ENCODE peak calls at places on chromosomes 13 and 19, in nine cellular contexts. Y, G, K, Z, D, A, S, V and O are unnamed samples.

GRCh38 chr19:34788074-34788473 is 15.1 kb upstream of the ZNF599 start:
- DNase-seq in D (no peak), V (no peak), Z (no peak), G (no peak), Y (no peak), S (no peak), A (no peak), K (no peak), O (no peak)

GRCh38 chr13:29472317-29472961 is 123.0 kb downstream of the SLC7A1 start:
- DNase-seq in A (peak; percentile 35), G (peak; percentile 16), S (peak; percentile 88), K (no peak), Z (peak; percentile 54), D (peak; percentile 28), V (peak; percentile 57), Y (no peak), O (no peak)

GRCh38 chr13:30927595-30927994 is 4.9 kb upstream of the TEX26 start:
- DNase-seq in G (no peak), K (no peak), S (no peak), A (no peak), D (no peak), Y (no peak), Z (no peak), V (no peak), O (no peak)

GRCh38 chr13:32790731-32791130 is 204.5 kb downstream of the PDS5B start:
- DNase-seq in K (no peak), Z (no peak), A (peak; percentile 15), G (no peak), V (no peak), Y (no peak), D (no peak), S (peak; percentile 58), O (no peak)

GRCh38 chr13:112457485-112457884 is 81.3 kb downstream of the SPACA7 start:
- DNase-seq in Y (no peak), V (no peak), S (no peak), Z (no peak), K (peak; percentile 35), A (no peak), D (no peak), G (no peak), O (no peak)

GRCh38 chr13:74669149-74669548 is 534.9 kb upstream of the KLF12 start:
- DNase-seq in Y (no peak), G (no peak), S (no peak), Z (no peak), D (no peak), V (no peak), A (no peak), K (no peak), O (no peak)

GRCh38 chr13:96851856-96852255 is 142.4 kb downstream of the OXGR1 start:
- DNase-seq in A (no peak), V (no peak), S (no peak), K (no peak), G (no peak), Y (no peak), D (no peak), Z (no peak), O (no peak)

GRCh38 chr13:94331281-94331680 is 148.2 kb downstream of the DCT start:
- DNase-seq in A (peak; percentile 84), D (no peak), K (no peak), G (no peak), Z (no peak), V (no peak), S (no peak), Y (no peak), O (no peak)

GRCh38 chr19:15291089-15291488 is 41.2 kb downstream of the BRD4 start:
- DNase-seq in A (no peak), S (no peak), Z (no peak), G (no peak), Y (no peak), V (no peak), D (no peak), K (no peak), O (no peak)

GRCh38 chr19:34990578-34991192 is 9.4 kb upstream of the GRAMD1A start:
- DNase-seq in G (no peak), A (no peak), Y (no peak), D (no peak), V (no peak), K (peak; percentile 7), Z (no peak), S (no peak), O (no peak)

GRCh38 chr13:98950705-98951104 is 27.2 kb downstream of the DOCK9 start:
- DNase-seq in S (no peak), D (no peak), Y (no peak), K (no peak), Z (no peak), G (no peak), A (peak; percentile 80), V (no peak), O (no peak)

GRCh38 chr19:1265611-1266115 is 3.5 kb upstream of the CIRBP start:
- DNase-seq in A (no peak), D (peak; percentile 75), G (peak; percentile 52), Z (no peak), Y (no peak), V (peak; percentile 38), S (no peak), K (no peak), O (no peak)

GRCh38 chr13:56622840-56623239 is 517.9 kb upstream of the PRR20A start:
- DNase-seq in V (no peak), S (peak; percentile 25), A (no peak), K (no peak), Z (no peak), G (no peak), Y (no peak), D (no peak), O (no peak)

GRCh38 chr13:32427852-32428580 is at the start of gene N4BP2L1:
- DNase-seq in V (peak; percentile 56), K (peak; percentile 97), Z (peak; percentile 80), S (peak; percentile 85), D (peak; percentile 81), Y (no peak), A (peak; percentile 51), G (peak; percentile 80), O (peak; percentile 88)

GRCh38 chr13:76622336-76623045 is 263.7 kb downstream of the KCTD12 start:
- DNase-seq in V (peak; percentile 54), K (no peak), D (peak; percentile 69), Y (no peak), S (no peak), A (no peak), Z (peak; percentile 59), G (no peak), O (no peak)

GRCh38 chr13:29925457-29925856 is 75.0 kb upstream of the UBL3 start:
- DNase-seq in S (no peak), Y (no peak), K (peak; percentile 76), A (no peak), Z (peak; percentile 87), V (peak; percentile 2), G (peak; percentile 90), D (peak; percentile 82), O (no peak)

GRCh38 chr19:18738961-18739690 is 52.0 kb downstream of the COMP start:
- DNase-seq in A (peak; percentile 72), Z (no peak), D (no peak), G (no peak), K (no peak), S (peak; percentile 45), V (no peak), Y (no peak), O (no peak)

GRCh38 chr19:30877591-30878230 is 471.5 kb downstream of the TSHZ3 start:
- DNase-seq in V (no peak), D (no peak), K (no peak), A (no peak), G (no peak), Y (no peak), Z (peak; percentile 56), S (no peak), O (no peak)

GRCh38 chr19:30341646-30342201 is 30.5 kb upstream of the ZNF536 start:
- DNase-seq in D (no peak), A (no peak), Y (no peak), Z (no peak), V (no peak), S (no peak), K (no peak), G (no peak), O (no peak)

DNA sequence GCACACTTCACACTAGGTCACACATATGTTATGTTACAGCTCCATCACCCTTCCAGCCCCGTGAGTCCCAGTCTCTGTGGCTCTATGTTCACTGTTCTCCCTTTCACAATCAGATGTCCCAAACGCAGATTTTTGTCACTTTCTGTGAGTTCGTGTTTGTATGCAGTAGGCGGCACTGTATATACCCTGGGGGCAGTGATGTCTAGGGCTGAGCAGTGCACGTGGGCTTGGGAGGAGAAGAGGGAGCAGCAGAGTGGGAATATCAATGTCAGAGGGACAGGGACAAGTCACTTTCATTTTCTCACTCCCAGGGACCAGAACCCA is 22.0 kb downstream of the PSG1 start:
- DNase-seq in S (no peak), Y (no peak), G (no peak), V (no peak), Z (no peak), D (no peak), A (no peak), K (no peak), O (no peak)
- TF ChIP-seq CTCF in S (no peak), Y (no peak), G (no peak), V (no peak), Z (no peak), D (no peak), A (no peak), K (no peak), O (no peak)

GRCh38 chr19:41862445-41862986 is 2.5 kb downstream of the RPS19 start:
- DNase-seq in Z (no peak), S (no peak), Y (no peak), G (no peak), A (no peak), K (no peak), D (no peak), V (no peak), O (no peak)
- H3K36me3 ChIP-seq in Z (peaks cover 61% of the 10 kb centered on the region), S (peaks cover 63% of the 10 kb centered on the region), Y (peaks cover 43% of the 10 kb centered on the region), G (peaks cover 30% of the 10 kb centered on the region), A (peaks cover 73% of the 10 kb centered on the region), K (peaks cover 38% of the 10 kb centered on the region), D (no peaks in the 10 kb centered on the region), V (peaks cover 45% of the 10 kb centered on the region), O (peaks cover 4% of the 10 kb centered on the region)

DNA sequence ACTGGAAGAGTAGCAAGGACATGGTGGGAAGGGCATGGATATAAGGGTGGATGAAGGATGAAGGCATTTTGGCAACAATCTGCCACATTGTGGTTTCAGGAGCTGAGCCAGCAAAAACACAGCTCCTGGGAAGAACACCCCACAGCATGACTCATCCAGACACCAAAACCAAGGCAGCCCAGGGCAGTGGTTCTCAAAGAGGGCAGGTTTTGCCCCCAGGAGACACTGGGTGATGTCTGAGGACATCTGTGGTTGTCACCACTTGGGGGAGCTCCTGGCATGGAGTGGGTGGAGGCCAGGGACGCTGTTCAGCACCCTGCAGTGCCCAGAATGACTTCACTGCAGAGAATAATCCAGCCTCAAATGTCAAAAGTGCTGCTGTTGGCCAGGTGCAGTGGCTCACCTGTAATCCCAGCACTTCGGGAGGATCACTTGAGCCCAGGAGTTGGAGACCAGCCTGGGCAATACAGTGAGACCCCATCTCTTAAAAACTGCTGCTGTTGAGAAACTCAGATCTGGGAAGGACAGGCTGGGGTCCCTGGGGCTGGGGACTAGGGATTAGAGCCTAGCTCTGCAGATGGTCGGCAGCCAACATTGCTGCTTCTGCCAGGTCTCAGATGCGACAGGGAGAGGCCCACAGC is 16.1 kb downstream of the ZFR2 start:
- DNase-seq in S (peak; percentile 75), Z (no peak), V (peak; percentile 30), D (no peak), A (peak; percentile 81), K (no peak), Y (no peak), G (no peak), O (no peak)
- TF ChIP-seq CTCF in S (peak; percentile 59), Z (no peak), V (peak; percentile 53), D (no peak), A (peak; percentile 93), K (peak; percentile 50), Y (no peak), G (no peak), O (no peak)

GRCh38 chr19:11023635-11024168 is 62.9 kb downstream of the SMARCA4 start:
- DNase-seq in A (no peak), D (no peak), V (no peak), Z (no peak), Y (no peak), S (no peak), G (no peak), K (no peak), O (no peak)
- H3K36me3 ChIP-seq in A (peaks cover 94% of the 10 kb centered on the region), D (no peaks in the 10 kb centered on the region), V (peaks cover 83% of the 10 kb centered on the region), Z (peaks cover 100% of the 10 kb centered on the region), Y (peaks cover 52% of the 10 kb centered on the region), S (peaks cover 92% of the 10 kb centered on the region), G (peaks cover 83% of the 10 kb centered on the region), K (peaks cover 22% of the 10 kb centered on the region), O (no peaks in the 10 kb centered on the region)